ENCODE peak calls at places on chromosomes 2 and 18, in nine cellular contexts. N is CD8-positive, alpha-beta memory T cell; X is heart left ventricle; P is breast epithelium; Z is HepG2; D is DND-41; O is upper lobe of right lung; I is PC-9; E is tibial artery. J is an unnamed sample. For H3K36me3 and H3K4me1, the result is how much of the 10 kb centered on the place peaks cover.

GRCh38 chr2:1665761-1666505 is 78.4 kb downstream of the PXDN start:
- DNase-seq in N (no peak), X (no peak), P (no peak), Z (no peak), D (no peak), O (no peak), I (no peak), E (no peak), J (peak)

GRCh38 chr2:223611061-223611460 is 8.9 kb upstream of the SCG2 start:
- DNase-seq in N (no peak), X (no peak), P (no peak), Z (no peak), D (no peak), O (no peak), I (no peak), E (no peak), J (no peak)

GRCh38 chr2:239146011-239146641 is 254.7 kb downstream of the HDAC4 start:
- DNase-seq in N (no peak), X (peak), P (no peak), Z (no peak), D (no peak), O (no peak), I (no peak), E (peak), J (no peak)

GRCh38 chr18:62776066-62776570 is 60.8 kb downstream of the PHLPP1 start:
- DNase-seq in N (no peak), X (no peak), P (no peak), Z (no peak), D (no peak), O (no peak), I (no peak), E (no peak), J (no peak)

GRCh38 chr2:54899576-54900200 is 150.6 kb downstream of the RTN4 start:
- DNase-seq in N (peak), X (no peak), P (no peak), Z (peak), D (no peak), O (no peak), I (no peak), E (no peak), J (no peak)

GRCh38 chr2:103174711-103175110 is 412.9 kb downstream of the TMEM182 start:
- DNase-seq in N (no peak), X (no peak), P (no peak), Z (no peak), D (no peak), O (no peak), I (no peak), E (no peak), J (no peak)

GRCh38 chr18:51154664-51155063 is 42.8 kb downstream of the MEX3C start:
- DNase-seq in N (no peak), X (no peak), P (no peak), Z (no peak), D (no peak), O (no peak), I (no peak), E (no peak), J (no peak)

GRCh38 chr2:70724366-70724765 is 43.6 kb downstream of the ADD2 start:
- DNase-seq in N (no peak), X (no peak), P (no peak), Z (no peak), D (no peak), O (no peak), I (no peak), E (no peak), J (peak)

GRCh38 chr2:114061566-114062098 is 171.7 kb downstream of the ACTR3 start:
- DNase-seq in N (no peak), X (no peak), P (no peak), Z (no peak), D (no peak), O (no peak), I (no peak), E (no peak), J (no peak)

GRCh38 chr18:23745366-23745765 is 56.1 kb downstream of the LAMA3 start:
- DNase-seq in N (no peak), X (no peak), P (no peak), Z (no peak), D (no peak), O (no peak), I (no peak), E (no peak), J (no peak)

GRCh38 chr18:12296457-12296856 is 11.6 kb upstream of the TUBB6 start:
- DNase-seq in N (no peak), X (no peak), P (no peak), Z (no peak), D (no peak), O (peak), I (no peak), E (peak), J (peak)

GRCh38 chr2:111972955-111973565 is 74.7 kb downstream of the MERTK start:
- DNase-seq in N (no peak), X (no peak), P (no peak), Z (no peak), D (no peak), O (no peak), I (peak), E (peak), J (no peak)

GRCh38 chr18:50986360-50987087 is 18.7 kb downstream of the ELAC1 start:
- DNase-seq in N (no peak), X (no peak), P (no peak), Z (no peak), D (no peak), O (no peak), I (no peak), E (no peak), J (no peak)

GRCh38 chr2:106816974-106817373 is 69.0 kb downstream of the ST6GAL2 start:
- DNase-seq in N (no peak), X (peak), P (no peak), Z (no peak), D (no peak), O (no peak), I (no peak), E (peak), J (no peak)

GRCh38 chr2:8987413-8987812 is 16.1 kb downstream of the MBOAT2 start:
- DNase-seq in N (no peak), X (no peak), P (no peak), Z (no peak), D (no peak), O (no peak), I (no peak), E (no peak), J (no peak)

GRCh38 chr2:204681412-204681811 is 136.1 kb downstream of the PARD3B start:
- DNase-seq in N (no peak), X (no peak), P (no peak), Z (no peak), D (no peak), O (no peak), I (no peak), E (no peak), J (no peak)

GRCh38 chr2:134954065-134954464 is 35.4 kb downstream of the CCNT2 start:
- DNase-seq in N (no peak), X (no peak), P (no peak), Z (no peak), D (no peak), O (no peak), I (no peak), E (no peak), J (no peak)
- H3K36me3 ChIP-seq in N (half or more), X (half or more), P (under half), Z (under half), D (half or more), O (half or more), I (under half), E (half or more), J (under half)

GRCh38 chr2:219614076-219614860 is 13.2 kb upstream of the SLC4A3 start:
- DNase-seq in N (no peak), X (no peak), P (no peak), Z (no peak), D (no peak), O (no peak), I (no peak), E (no peak), J (no peak)

GRCh38 chr2:219611306-219611705 is 13.6 kb downstream of the STK11IP start:
- DNase-seq in N (no peak), X (no peak), P (no peak), Z (no peak), D (no peak), O (no peak), I (no peak), E (peak), J (no peak)

GRCh38 chr2:219613671-219614070 is 13.8 kb upstream of the SLC4A3 start:
- DNase-seq in N (no peak), X (no peak), P (no peak), Z (no peak), D (no peak), O (no peak), I (no peak), E (no peak), J (no peak)

GRCh38 chr2:219612605-219613286 is 14.7 kb upstream of the SLC4A3 start:
- DNase-seq in N (peak), X (no peak), P (peak), Z (no peak), D (no peak), O (no peak), I (no peak), E (no peak), J (no peak)

DNA sequence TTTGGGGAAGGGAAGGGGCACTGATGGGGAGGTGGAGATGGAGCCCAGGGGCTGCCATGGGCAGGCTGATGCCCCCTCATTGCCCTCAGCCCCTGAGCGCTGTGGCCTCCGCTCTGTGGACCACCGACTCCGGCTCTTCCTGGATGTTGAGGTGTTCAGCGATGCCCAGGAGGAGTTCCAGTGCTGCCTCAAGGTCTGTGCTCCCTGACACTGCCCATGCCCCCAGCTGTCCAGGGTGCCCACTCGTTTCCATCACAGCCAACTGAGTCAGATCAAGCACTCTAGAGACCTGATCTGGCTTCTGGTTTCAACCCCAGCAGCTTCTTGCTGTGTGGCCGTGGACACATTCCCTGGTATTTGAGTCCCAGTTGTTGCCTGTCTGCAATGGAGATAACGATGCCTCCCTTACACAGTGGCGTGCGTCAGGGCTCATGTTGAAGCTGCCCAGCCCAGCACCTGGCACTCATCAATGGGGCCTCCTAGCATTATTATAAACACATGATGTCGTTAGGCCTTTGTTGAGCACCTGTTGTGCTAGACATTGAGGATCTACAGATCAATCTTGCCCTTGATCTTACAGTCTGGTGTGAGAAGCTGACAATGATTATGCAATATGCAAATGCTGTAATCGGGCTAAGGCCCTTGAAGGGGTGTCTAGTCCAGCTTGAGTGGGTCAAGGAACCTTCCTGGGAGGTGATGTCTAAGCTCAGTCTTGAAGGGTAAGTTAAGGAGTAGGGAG is 14.4 kb downstream of the STK11IP start:
- DNase-seq in N (no peak), X (no peak), P (no peak), Z (no peak), D (no peak), O (no peak), I (no peak), E (no peak), J (no peak)
- H3K4me1 ChIP-seq in N (under half), X (under half), P (under half), Z (under half), D (under half), O (under half), I (under half), E (under half), J (under half)

GRCh38 chr18:60044290-60045006 is 144.7 kb downstream of the PMAIP1 start:
- DNase-seq in N (no peak), X (no peak), P (no peak), Z (no peak), D (no peak), O (no peak), I (no peak), E (no peak), J (no peak)
- H3K27ac ChIP-seq in N (no peak), X (no peak), P (no peak), Z (no peak), D (no peak), O (no peak), I (peak), E (no peak), J (no peak)

GRCh38 chr2:65075605-65076344 is 19.6 kb downstream of the CEP68 start:
- DNase-seq in N (no peak), X (peak), P (no peak), Z (peak), D (no peak), O (no peak), I (peak), E (no peak), J (no peak)
- H3K36me3 ChIP-seq in N (under half), X (half or more), P (under half), Z (under half), D (half or more), O (half or more), I (under half), E (half or more), J (under half)

GRCh38 chr2:26039603-26040367 is 5.9 kb downstream of the RAB10 start:
- DNase-seq in N (no peak), X (no peak), P (no peak), Z (no peak), D (no peak), O (no peak), I (no peak), E (no peak), J (no peak)
- H3K4me1 ChIP-seq in N (half or more), X (under half), P (under half), Z (half or more), D (half or more), O (half or more), I (under half), E (under half), J (half or more)